ENCODE peak calls at places on chromosome X, in five cellular contexts. One of them, this sample, is unnamed.

GRCh38 chrX:44439242-44439641 is 95.8 kb upstream of the EFHC2 start:
- DNase-seq in NCI-H2081: no peak
- DNase-seq in activated CD4-positive, alpha-beta T cell treated with anti-CD3 and anti-CD28 coated beads, Interleukin-2, amount 10 ng/mL, durations not matched to agents 7 days and 5 days: no peak
- DNase-seq in bronchial epithelial cell: no peak
- DNase-seq in NB4: no peak
- DNase-seq in this sample: no peak

GRCh38 chrX:119986203-119986602 is 42.7 kb upstream of the NKAP start:
- DNase-seq in NCI-H2081: no peak
- DNase-seq in activated CD4-positive, alpha-beta T cell treated with anti-CD3 and anti-CD28 coated beads, Interleukin-2, amount 10 ng/mL, durations not matched to agents 7 days and 5 days: no peak
- DNase-seq in bronchial epithelial cell: no peak
- DNase-seq in NB4: no peak
- DNase-seq in this sample: no peak

GRCh38 chrX:131626681-131627296 is 82.9 kb downstream of the OR13H1 start:
- DNase-seq in NCI-H2081: no peak
- DNase-seq in activated CD4-positive, alpha-beta T cell treated with anti-CD3 and anti-CD28 coated beads, Interleukin-2, amount 10 ng/mL, durations not matched to agents 7 days and 5 days: no peak
- DNase-seq in bronchial epithelial cell: no peak
- DNase-seq in NB4: no peak
- DNase-seq in this sample: no peak

GRCh38 chrX:8981742-8982141 is 52.2 kb downstream of the FAM9B start:
- DNase-seq in NCI-H2081: no peak
- DNase-seq in activated CD4-positive, alpha-beta T cell treated with anti-CD3 and anti-CD28 coated beads, Interleukin-2, amount 10 ng/mL, durations not matched to agents 7 days and 5 days: peak
- DNase-seq in bronchial epithelial cell: no peak
- DNase-seq in NB4: no peak
- DNase-seq in this sample: no peak

GRCh38 chrX:40757058-40757457 is 21.7 kb upstream of the MED14 start:
- DNase-seq in NCI-H2081: no peak
- DNase-seq in activated CD4-positive, alpha-beta T cell treated with anti-CD3 and anti-CD28 coated beads, Interleukin-2, amount 10 ng/mL, durations not matched to agents 7 days and 5 days: no peak
- DNase-seq in bronchial epithelial cell: no peak
- DNase-seq in NB4: no peak
- DNase-seq in this sample: no peak

GRCh38 chrX:24928114-24928513 is 87.7 kb downstream of the ARX start:
- DNase-seq in NCI-H2081: peak
- DNase-seq in activated CD4-positive, alpha-beta T cell treated with anti-CD3 and anti-CD28 coated beads, Interleukin-2, amount 10 ng/mL, durations not matched to agents 7 days and 5 days: no peak
- DNase-seq in bronchial epithelial cell: no peak
- DNase-seq in NB4: no peak
- DNase-seq in this sample: no peak

GRCh38 chrX:74133156-74133796 is 170.7 kb upstream of the ZCCHC13 start:
- DNase-seq in NCI-H2081: peak
- DNase-seq in activated CD4-positive, alpha-beta T cell treated with anti-CD3 and anti-CD28 coated beads, Interleukin-2, amount 10 ng/mL, durations not matched to agents 7 days and 5 days: peak
- DNase-seq in bronchial epithelial cell: peak
- DNase-seq in NB4: peak
- DNase-seq in this sample: no peak

GRCh38 chrX:123745511-123745910 is 12.7 kb upstream of the THOC2 start:
- DNase-seq in NCI-H2081: no peak
- DNase-seq in activated CD4-positive, alpha-beta T cell treated with anti-CD3 and anti-CD28 coated beads, Interleukin-2, amount 10 ng/mL, durations not matched to agents 7 days and 5 days: no peak
- DNase-seq in bronchial epithelial cell: no peak
- DNase-seq in NB4: no peak
- DNase-seq in this sample: no peak

GRCh38 chrX:72255445-72255844 is 16.6 kb upstream of the ERCC6L start:
- DNase-seq in NCI-H2081: peak
- DNase-seq in activated CD4-positive, alpha-beta T cell treated with anti-CD3 and anti-CD28 coated beads, Interleukin-2, amount 10 ng/mL, durations not matched to agents 7 days and 5 days: no peak
- DNase-seq in bronchial epithelial cell: no peak
- DNase-seq in NB4: no peak
- DNase-seq in this sample: no peak

GRCh38 chrX:15142084-15142715 is 127.7 kb downstream of the ASB9 start:
- DNase-seq in NCI-H2081: no peak
- DNase-seq in activated CD4-positive, alpha-beta T cell treated with anti-CD3 and anti-CD28 coated beads, Interleukin-2, amount 10 ng/mL, durations not matched to agents 7 days and 5 days: no peak
- DNase-seq in bronchial epithelial cell: peak
- DNase-seq in NB4: no peak
- DNase-seq in this sample: no peak

GRCh38 chrX:54825716-54826428 is 18.3 kb downstream of the MAGED2 start:
- DNase-seq in NCI-H2081: no peak
- DNase-seq in activated CD4-positive, alpha-beta T cell treated with anti-CD3 and anti-CD28 coated beads, Interleukin-2, amount 10 ng/mL, durations not matched to agents 7 days and 5 days: no peak
- DNase-seq in bronchial epithelial cell: peak
- DNase-seq in NB4: no peak
- DNase-seq in this sample: no peak

GRCh38 chrX:154761977-154762528 is 611 bp upstream of the DKC1 start:
- DNase-seq in NCI-H2081: peak
- DNase-seq in activated CD4-positive, alpha-beta T cell treated with anti-CD3 and anti-CD28 coated beads, Interleukin-2, amount 10 ng/mL, durations not matched to agents 7 days and 5 days: peak
- DNase-seq in bronchial epithelial cell: no peak
- DNase-seq in NB4: no peak
- DNase-seq in this sample: no peak

GRCh38 chrX:31527455-31528126 is 455.8 kb upstream of the FTHL17 start:
- DNase-seq in NCI-H2081: no peak
- DNase-seq in activated CD4-positive, alpha-beta T cell treated with anti-CD3 and anti-CD28 coated beads, Interleukin-2, amount 10 ng/mL, durations not matched to agents 7 days and 5 days: no peak
- DNase-seq in bronchial epithelial cell: no peak
- DNase-seq in NB4: no peak
- DNase-seq in this sample: no peak

GRCh38 chrX:29824176-29824906 is 391.0 kb upstream of the MAGEB2 start:
- DNase-seq in NCI-H2081: no peak
- DNase-seq in activated CD4-positive, alpha-beta T cell treated with anti-CD3 and anti-CD28 coated beads, Interleukin-2, amount 10 ng/mL, durations not matched to agents 7 days and 5 days: no peak
- DNase-seq in bronchial epithelial cell: no peak
- DNase-seq in NB4: no peak
- DNase-seq in this sample: no peak

GRCh38 chrX:43860646-43861370 is 21.4 kb downstream of the MAOB start:
- DNase-seq in NCI-H2081: peak
- DNase-seq in activated CD4-positive, alpha-beta T cell treated with anti-CD3 and anti-CD28 coated beads, Interleukin-2, amount 10 ng/mL, durations not matched to agents 7 days and 5 days: no peak
- DNase-seq in bronchial epithelial cell: peak
- DNase-seq in NB4: no peak
- DNase-seq in this sample: no peak

GRCh38 chrX:102154900-102155805 is 624 bp downstream of the BEX5 start:
- DNase-seq in NCI-H2081: no peak
- DNase-seq in activated CD4-positive, alpha-beta T cell treated with anti-CD3 and anti-CD28 coated beads, Interleukin-2, amount 10 ng/mL, durations not matched to agents 7 days and 5 days: peak
- DNase-seq in bronchial epithelial cell: peak
- DNase-seq in NB4: no peak
- DNase-seq in this sample: no peak

GRCh38 chrX:107731831-107732502 is 43.6 kb downstream of the TSC22D3 start:
- DNase-seq in NCI-H2081: no peak
- DNase-seq in activated CD4-positive, alpha-beta T cell treated with anti-CD3 and anti-CD28 coated beads, Interleukin-2, amount 10 ng/mL, durations not matched to agents 7 days and 5 days: no peak
- DNase-seq in bronchial epithelial cell: peak
- DNase-seq in NB4: peak
- DNase-seq in this sample: no peak

GRCh38 chrX:42823443-42823842 is 45.5 kb upstream of the PPP1R2C start:
- DNase-seq in NCI-H2081: no peak
- DNase-seq in activated CD4-positive, alpha-beta T cell treated with anti-CD3 and anti-CD28 coated beads, Interleukin-2, amount 10 ng/mL, durations not matched to agents 7 days and 5 days: no peak
- DNase-seq in bronchial epithelial cell: no peak
- DNase-seq in NB4: no peak
- DNase-seq in this sample: no peak

GRCh38 chrX:39361736-39362135 is 560.5 kb downstream of the MID1IP1 start:
- DNase-seq in NCI-H2081: no peak
- DNase-seq in activated CD4-positive, alpha-beta T cell treated with anti-CD3 and anti-CD28 coated beads, Interleukin-2, amount 10 ng/mL, durations not matched to agents 7 days and 5 days: no peak
- DNase-seq in bronchial epithelial cell: no peak
- DNase-seq in NB4: no peak
- DNase-seq in this sample: no peak

GRCh38 chrX:78333521-78333920 is 6.1 kb upstream of the CYSLTR1 start:
- DNase-seq in NCI-H2081: no peak
- DNase-seq in activated CD4-positive, alpha-beta T cell treated with anti-CD3 and anti-CD28 coated beads, Interleukin-2, amount 10 ng/mL, durations not matched to agents 7 days and 5 days: peak
- DNase-seq in bronchial epithelial cell: peak
- DNase-seq in NB4: no peak
- DNase-seq in this sample: no peak

GRCh38 chrX:130086414-130087207 is 23.7 kb downstream of the ELF4 start:
- DNase-seq in NCI-H2081: no peak
- DNase-seq in activated CD4-positive, alpha-beta T cell treated with anti-CD3 and anti-CD28 coated beads, Interleukin-2, amount 10 ng/mL, durations not matched to agents 7 days and 5 days: peak
- DNase-seq in bronchial epithelial cell: no peak
- DNase-seq in NB4: peak
- DNase-seq in this sample: no peak

GRCh38 chrX:121592884-121593283 is 545.5 kb downstream of the GLUD2 start:
- DNase-seq in NCI-H2081: no peak
- DNase-seq in activated CD4-positive, alpha-beta T cell treated with anti-CD3 and anti-CD28 coated beads, Interleukin-2, amount 10 ng/mL, durations not matched to agents 7 days and 5 days: no peak
- DNase-seq in bronchial epithelial cell: no peak
- DNase-seq in NB4: no peak
- DNase-seq in this sample: no peak

GRCh38 chrX:68488657-68489056 is 10.2 kb upstream of the YIPF6 start:
- DNase-seq in NCI-H2081: no peak
- DNase-seq in activated CD4-positive, alpha-beta T cell treated with anti-CD3 and anti-CD28 coated beads, Interleukin-2, amount 10 ng/mL, durations not matched to agents 7 days and 5 days: no peak
- DNase-seq in bronchial epithelial cell: no peak
- DNase-seq in NB4: no peak
- DNase-seq in this sample: no peak

GRCh38 chrX:3142259-3143042 is 101.2 kb downstream of the ARSF start:
- DNase-seq in NCI-H2081: no peak
- DNase-seq in activated CD4-positive, alpha-beta T cell treated with anti-CD3 and anti-CD28 coated beads, Interleukin-2, amount 10 ng/mL, durations not matched to agents 7 days and 5 days: no peak
- DNase-seq in bronchial epithelial cell: no peak
- DNase-seq in NB4: peak
- DNase-seq in this sample: no peak

GRCh38 chrX:79080131-79080530 is 64.4 kb upstream of the GPR174 start:
- DNase-seq in NCI-H2081: no peak
- DNase-seq in activated CD4-positive, alpha-beta T cell treated with anti-CD3 and anti-CD28 coated beads, Interleukin-2, amount 10 ng/mL, durations not matched to agents 7 days and 5 days: no peak
- DNase-seq in bronchial epithelial cell: no peak
- DNase-seq in NB4: no peak
- DNase-seq in this sample: no peak

GRCh38 chrX:110089656-110090404 is 86.9 kb downstream of the TMEM164 start:
- DNase-seq in NCI-H2081: no peak
- DNase-seq in activated CD4-positive, alpha-beta T cell treated with anti-CD3 and anti-CD28 coated beads, Interleukin-2, amount 10 ng/mL, durations not matched to agents 7 days and 5 days: no peak
- DNase-seq in bronchial epithelial cell: no peak
- DNase-seq in NB4: peak
- DNase-seq in this sample: no peak

GRCh38 chrX:154541896-154542722 is 4.5 kb downstream of the G6PD start:
- DNase-seq in NCI-H2081: no peak
- DNase-seq in activated CD4-positive, alpha-beta T cell treated with anti-CD3 and anti-CD28 coated beads, Interleukin-2, amount 10 ng/mL, durations not matched to agents 7 days and 5 days: no peak
- DNase-seq in bronchial epithelial cell: peak
- DNase-seq in NB4: peak
- DNase-seq in this sample: no peak

GRCh38 chrX:8424941-8425340 is 39.7 kb upstream of the VCX3B start:
- DNase-seq in NCI-H2081: no peak
- DNase-seq in activated CD4-positive, alpha-beta T cell treated with anti-CD3 and anti-CD28 coated beads, Interleukin-2, amount 10 ng/mL, durations not matched to agents 7 days and 5 days: no peak
- DNase-seq in bronchial epithelial cell: peak
- DNase-seq in NB4: no peak
- DNase-seq in this sample: no peak

GRCh38 chrX:114841051-114841450 is 176.4 kb downstream of the IL13RA2 start:
- DNase-seq in NCI-H2081: no peak
- DNase-seq in activated CD4-positive, alpha-beta T cell treated with anti-CD3 and anti-CD28 coated beads, Interleukin-2, amount 10 ng/mL, durations not matched to agents 7 days and 5 days: no peak
- DNase-seq in bronchial epithelial cell: peak
- DNase-seq in NB4: no peak
- DNase-seq in this sample: no peak

GRCh38 chrX:3262906-3263305 is 83.5 kb downstream of the MXRA5 start:
- DNase-seq in NCI-H2081: no peak
- DNase-seq in activated CD4-positive, alpha-beta T cell treated with anti-CD3 and anti-CD28 coated beads, Interleukin-2, amount 10 ng/mL, durations not matched to agents 7 days and 5 days: no peak
- DNase-seq in bronchial epithelial cell: peak
- DNase-seq in NB4: no peak
- DNase-seq in this sample: no peak

This sample was measured in stimulated activated CD8-positive, alpha-beta memory T cell treated with anti-CD3 and anti-CD28 coated beads, Interleukin-15, amount 100 ng/mL, for 24 hours.